ENCODE peak calls at places on chromosome 18, in nine cellular contexts. G is stimulated activated CD4-positive, alpha-beta T cell treated with anti-CD3 and anti-CD28 coated beads, Interleukin-1b, Interleukin-23, amount 100 ng/mL, for 24 hours; O is frontal cortex; U is activated gamma-delta T cell; S is CD8-positive, alpha-beta T cell; V is skeletal muscle cell; C is cardiac fibroblast; I is ELR; H is substantia nigra. P is an unnamed sample.

GRCh38 chr18:53984021-53984420 is 240.4 kb downstream of the MBD2 start:
- DNase-seq in V (no peak), S (no peak), I (peak), G (no peak), H (no peak), U (no peak), C (peak), O (no peak), P (peak)

GRCh38 chr18:39462436-39462835 is 1896.8 kb upstream of the CELF4 start:
- DNase-seq in S (no peak), O (no peak), V (no peak), U (no peak), I (peak), G (no peak), H (no peak), C (peak), P (peak)

GRCh38 chr18:23162473-23162872 is 27.2 kb downstream of the CABLES1 start:
- DNase-seq in S (no peak), I (no peak), C (no peak), G (no peak), H (no peak), V (no peak), U (no peak), O (no peak), P (no peak)

GRCh38 chr18:49668583-49669290 is 106.9 kb downstream of the LIPG start:
- DNase-seq in I (no peak), S (no peak), U (no peak), O (peak), H (no peak), V (peak), G (no peak), C (peak), P (no peak)

GRCh38 chr18:10032331-10032979 is 118.6 kb downstream of the VAPA start:
- DNase-seq in O (peak), C (no peak), H (peak), U (no peak), V (no peak), I (no peak), G (no peak), S (peak), P (no peak)

GRCh38 chr18:59318460-59318859 is at the start of gene CPLX4:
- DNase-seq in I (no peak), O (no peak), U (no peak), H (no peak), C (no peak), G (no peak), V (no peak), S (no peak), P (no peak)

GRCh38 chr18:35917043-35917442 is 55.4 kb upstream of the RMP24 start:
- DNase-seq in U (no peak), V (no peak), I (no peak), O (no peak), C (no peak), S (no peak), H (no peak), G (no peak), P (no peak)

GRCh38 chr18:11887305-11888262 is 20.5 kb downstream of the MPPE1 start:
- DNase-seq in U (no peak), I (no peak), G (no peak), H (no peak), S (no peak), V (no peak), C (no peak), O (no peak), P (peak)

GRCh38 chr18:9914584-9915290 is 921 bp downstream of the VAPA start:
- DNase-seq in H (peak), O (peak), G (peak), I (peak), U (peak), S (peak), C (peak), V (no peak), P (peak)

GRCh38 chr18:75161629-75162028 is 47.3 kb downstream of the PTGR3 start:
- DNase-seq in G (no peak), O (no peak), V (no peak), C (peak), I (peak), U (no peak), H (peak), S (peak), P (no peak)

GRCh38 chr18:62720766-62721613 is 5.6 kb downstream of the PHLPP1 start:
- DNase-seq in I (no peak), V (no peak), S (no peak), U (no peak), C (no peak), O (no peak), G (no peak), H (no peak), P (no peak)

GRCh38 chr18:27377251-27377650 is 192.1 kb upstream of the CHST9 start:
- DNase-seq in I (peak), V (no peak), S (no peak), C (peak), O (no peak), H (no peak), U (no peak), G (no peak), P (peak)

GRCh38 chr18:37442477-37442876 is 123.1 kb downstream of the CELF4 start:
- DNase-seq in C (no peak), S (no peak), H (no peak), G (no peak), O (no peak), U (no peak), I (no peak), V (no peak), P (no peak)

GRCh38 chr18:23301971-23302370 is 151.1 kb upstream of the RIOK3 start:
- DNase-seq in V (no peak), G (no peak), S (no peak), I (no peak), C (no peak), O (no peak), H (no peak), U (no peak), P (no peak)

P was measured in NCI-H226.